ENCODE peak calls at places on chromosomes 11 and 22, in seven cellular contexts. K is ascending aorta; U is tibial nerve; J is psoas muscle; M is effector memory CD4-positive, alpha-beta T cell; X is iPS DF 6.9; R is heart right ventricle. Z is an unnamed sample.

GRCh38 chr11:33753304-33753703 is 17.1 kb upstream of the CD59 start:
- DNase-seq in K (no peak), U (no peak), J (no peak), M (no peak), X (no peak), R (no peak), Z (peak; percentile 75)

GRCh38 chr11:10310301-10310841 is 5.5 kb downstream of the ADM start:
- DNase-seq in K (no peak), U (no peak), J (no peak), M (no peak), X (no peak), R (no peak), Z (peak; percentile 22)

GRCh38 chr22:40714514-40714966 is 35.3 kb downstream of the MCHR1 start:
- DNase-seq in K (no peak), U (no peak), J (no peak), M (no peak), X (no peak), R (no peak), Z (peak; percentile 34)

GRCh38 chr11:57459112-57460016 is 964 bp upstream of the RTN4RL2 start:
- DNase-seq in K (no peak), U (no peak), J (no peak), M (no peak), X (no peak), R (peak; percentile 23), Z (no peak)

GRCh38 chr22:30290679-30291333 is 1.5 kb upstream of the CASTOR1 start:
- DNase-seq in K (peak; percentile 81), U (peak; percentile 87), J (peak; percentile 77), M (no peak), X (no peak), R (peak; percentile 84), Z (peak; percentile 56)

GRCh38 chr11:116233581-116233980 is 539.2 kb downstream of the BUD13 start:
- DNase-seq in K (no peak), U (no peak), J (no peak), M (no peak), X (no peak), R (no peak), Z (no peak)

GRCh38 chr11:93532285-93532789 is 10.9 kb downstream of the SMCO4 start:
- DNase-seq in K (no peak), U (no peak), J (no peak), M (no peak), X (no peak), R (no peak), Z (peak; percentile 47)

GRCh38 chr22:29555065-29555644 is 1.6 kb upstream of the THOC5 start:
- DNase-seq in K (no peak), U (peak; percentile 25), J (no peak), M (no peak), X (no peak), R (no peak), Z (no peak)

GRCh38 chr11:129698212-129698611 is 117.4 kb upstream of the TMEM45B start:
- DNase-seq in K (no peak), U (no peak), J (no peak), M (no peak), X (no peak), R (no peak), Z (no peak)

GRCh38 chr22:44685384-44686056 is 16.5 kb upstream of the PRR5 start:
- DNase-seq in K (no peak), U (no peak), J (peak; percentile 36), M (peak; percentile 75), X (no peak), R (peak; percentile 42), Z (peak; percentile 52)

GRCh38 chr22:21917206-21917958 is 35.3 kb downstream of the PPM1F start:
- DNase-seq in K (no peak), U (no peak), J (no peak), M (no peak), X (no peak), R (no peak), Z (no peak)

GRCh38 chr11:27183672-27184457 is 143.2 kb downstream of the BBOX1 start:
- DNase-seq in K (no peak), U (peak; percentile 28), J (no peak), M (no peak), X (peak; percentile 29), R (no peak), Z (peak; percentile 53)

GRCh38 chr11:66639066-66639813 is 737 bp downstream of the RBM4 start:
- DNase-seq in K (no peak), U (no peak), J (no peak), M (no peak), X (no peak), R (no peak), Z (peak; percentile 22)

GRCh38 chr11:64742087-64742939 is 1.6 kb downstream of the RASGRP2 start:
- DNase-seq in K (no peak), U (no peak), J (no peak), M (no peak), X (no peak), R (no peak), Z (no peak)

GRCh38 chr22:36285545-36285944 is 32.6 kb downstream of the APOL1 start:
- DNase-seq in K (no peak), U (no peak), J (no peak), M (no peak), X (no peak), R (no peak), Z (no peak)

GRCh38 chr22:40721266-40721665 is 42.0 kb downstream of the MCHR1 start:
- DNase-seq in K (no peak), U (no peak), J (no peak), M (no peak), X (no peak), R (no peak), Z (no peak)

GRCh38 chr11:90476442-90477007 is 253.7 kb upstream of the CHORDC1 start:
- DNase-seq in K (no peak), U (no peak), J (no peak), M (no peak), X (no peak), R (no peak), Z (peak; percentile 43)

GRCh38 chr11:124762077-124762623 is at the start of gene ESAM:
- DNase-seq in K (no peak), U (no peak), J (peak; percentile 41), M (peak; percentile 44), X (no peak), R (peak; percentile 74), Z (no peak)

GRCh38 chr22:26845016-26845728 is 187.8 kb downstream of the MIAT start:
- DNase-seq in K (no peak), U (no peak), J (no peak), M (no peak), X (no peak), R (no peak), Z (no peak)

GRCh38 chr11:60169264-60169915 is 13.5 kb downstream of the MS4A6A start:
- DNase-seq in K (no peak), U (no peak), J (no peak), M (no peak), X (peak; percentile 27), R (no peak), Z (peak; percentile 2)

DNA sequence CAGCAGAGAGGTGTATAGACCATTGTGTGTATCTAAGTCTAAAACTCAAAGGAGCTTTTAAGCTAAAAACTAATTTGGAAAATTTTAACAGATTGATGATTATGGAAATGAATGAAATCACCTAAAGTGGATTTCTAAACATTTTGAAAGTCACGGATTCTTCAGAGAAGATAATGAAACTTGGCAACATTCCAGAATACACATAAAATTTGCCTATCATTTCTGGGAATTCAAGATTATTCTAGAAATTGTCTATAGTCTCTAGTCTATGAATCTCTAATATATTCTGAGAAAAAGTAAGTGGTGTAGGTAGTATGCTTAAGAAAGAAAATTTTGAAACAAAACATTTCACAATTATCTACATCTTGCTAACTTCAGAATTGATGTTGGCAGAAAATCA is 1117.9 kb upstream of the CNTN5 start:
- DNase-seq in K (no peak), U (no peak), J (no peak), M (no peak), X (no peak), R (no peak), Z (no peak)
- H3K27ac ChIP-seq in K (no peak overlapping the region), U (no peak overlapping the region), J (no peak overlapping the region), M (no peak overlapping the region), X (no peak overlapping the region), R (no peak overlapping the region), Z (no peak overlapping the region)

GRCh38 chr11:110524227-110524626 is 94.5 kb downstream of the FDX1 start:
- DNase-seq in K (no peak), U (no peak), J (no peak), M (no peak), X (no peak), R (no peak), Z (peak; percentile 74)

GRCh38 chr11:110522456-110522855 is 92.7 kb downstream of the FDX1 start:
- DNase-seq in K (no peak), U (no peak), J (no peak), M (no peak), X (no peak), R (no peak), Z (no peak)

GRCh38 chr11:110518809-110519514 is 89.2 kb downstream of the FDX1 start:
- DNase-seq in K (no peak), U (no peak), J (no peak), M (no peak), X (no peak), R (no peak), Z (no peak)

GRCh38 chr11:110514967-110515366 is 85.2 kb downstream of the FDX1 start:
- DNase-seq in K (no peak), U (no peak), J (no peak), M (no peak), X (no peak), R (no peak), Z (no peak)

GRCh38 chr11:110519816-110520215 is 90.1 kb downstream of the FDX1 start:
- DNase-seq in K (no peak), U (no peak), J (no peak), M (no peak), X (no peak), R (no peak), Z (no peak)
- H3K27me3 ChIP-seq in K (no peaks in the 10 kb centered on the region), U (no peaks in the 10 kb centered on the region), J (no peaks in the 10 kb centered on the region), M (no peaks in the 10 kb centered on the region), X (no peaks in the 10 kb centered on the region), R (no peaks in the 10 kb centered on the region), Z (no peaks in the 10 kb centered on the region)

GRCh38 chr22:24576793-24577192 is 16.1 kb downstream of the LRRC75B start:
- DNase-seq in K (no peak), U (no peak), J (no peak), M (no peak), X (no peak), R (no peak), Z (no peak)

GRCh38 chr22:24567668-24568067 is 11.9 kb downstream of the SNRPD3 start:
- DNase-seq in K (no peak), U (no peak), J (no peak), M (no peak), X (no peak), R (no peak), Z (no peak)

GRCh38 chr22:24566899-24567511 is 11.2 kb downstream of the SNRPD3 start:
- DNase-seq in K (no peak), U (no peak), J (no peak), M (no peak), X (no peak), R (no peak), Z (no peak)

GRCh38 chr22:24571266-24571665 is 15.5 kb downstream of the SNRPD3 start:
- DNase-seq in K (no peak), U (no peak), J (no peak), M (no peak), X (no peak), R (no peak), Z (no peak)
- H3K36me3 ChIP-seq in K (peaks cover 65% of the 10 kb centered on the region), U (peaks cover 8% of the 10 kb centered on the region), J (peaks cover 8% of the 10 kb centered on the region), M (peaks cover 65% of the 10 kb centered on the region), X (peaks cover 29% of the 10 kb centered on the region), R (peaks cover 81% of the 10 kb centered on the region), Z (peaks cover 42% of the 10 kb centered on the region)

DNA sequence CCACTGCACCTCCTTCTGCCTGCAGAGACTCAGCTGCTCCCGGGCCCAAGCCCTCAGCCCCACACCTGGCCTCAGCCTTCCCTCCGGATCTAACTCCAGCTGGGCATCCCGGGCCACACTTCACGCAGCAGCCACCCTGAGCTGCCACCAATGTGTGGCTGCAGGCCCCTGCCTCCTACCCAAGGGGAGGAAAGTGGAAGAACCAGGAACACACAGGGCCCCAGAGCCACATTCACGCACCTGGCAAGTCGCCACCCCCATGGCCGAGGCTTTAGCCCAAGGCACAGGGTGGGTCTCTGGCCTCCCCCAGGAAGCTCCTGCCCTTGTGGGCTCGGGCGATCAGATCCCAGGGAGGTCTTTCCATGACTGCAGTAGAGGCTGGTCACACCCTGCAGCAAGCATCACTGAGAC is 345.6 kb downstream of the CTTN start:
- DNase-seq in K (no peak), U (no peak), J (no peak), M (no peak), X (no peak), R (no peak), Z (no peak)
- H3K27ac ChIP-seq in K (no peak overlapping the region), U (no peak overlapping the region), J (no peak overlapping the region), M (no peak overlapping the region), X (no peak overlapping the region), R (no peak overlapping the region), Z (no peak overlapping the region)